ENCODE peak calls at places on chromosomes 5 and 9, in five cellular contexts. B, Q, U, G and M are unnamed samples.

GRCh38 chr5:135973323-135974018 is 18.7 kb upstream of the LECT2 start:
- DNase-seq in B (no peak), Q (peak), U (no peak), G (no peak), M (no peak)

GRCh38 chr9:21974542-21975409 is 19.4 kb downstream of the CDKN2A start:
- DNase-seq in B (peak), Q (peak), U (peak), G (peak), M (peak)

GRCh38 chr9:75385236-75385635 is 296.9 kb downstream of the OSTF1 start:
- DNase-seq in B (no peak), Q (no peak), U (no peak), G (no peak), M (no peak)

GRCh38 chr9:14532716-14533115 is 160.5 kb downstream of the ZDHHC21 start:
- DNase-seq in B (no peak), Q (peak), U (no peak), G (no peak), M (no peak)

GRCh38 chr5:11324521-11325289 is 563.7 kb upstream of the DAP start:
- DNase-seq in B (no peak), Q (no peak), U (no peak), G (no peak), M (no peak)

GRCh38 chr9:116543731-116544400 is 143.2 kb upstream of the TRIM32 start:
- DNase-seq in B (no peak), Q (peak), U (no peak), G (no peak), M (no peak)

GRCh38 chr9:37333288-37333687 is 89.2 kb upstream of the GRHPR start:
- DNase-seq in B (no peak), Q (no peak), U (no peak), G (no peak), M (no peak)

GRCh38 chr5:136420168-136420916 is 55.0 kb upstream of the TRPC7 start:
- DNase-seq in B (no peak), Q (no peak), U (peak), G (no peak), M (peak)

GRCh38 chr5:93915142-93915553 is 173.7 kb upstream of the POU5F2 start:
- DNase-seq in B (no peak), Q (peak), U (no peak), G (peak), M (no peak)

GRCh38 chr5:170552486-170553122 is 48.8 kb downstream of the KCNIP1 start:
- DNase-seq in B (no peak), Q (peak), U (no peak), G (peak), M (no peak)

GRCh38 chr5:135493406-135494180 is 41.4 kb upstream of the TIFAB start:
- DNase-seq in B (no peak), Q (peak), U (no peak), G (peak), M (no peak)

GRCh38 chr5:133962801-133963476 is 5.5 kb downstream of the C5orf15 start:
- DNase-seq in B (no peak), Q (no peak), U (no peak), G (no peak), M (no peak)

GRCh38 chr9:116168231-116168630 is 14.6 kb downstream of the PAPPA start:
- DNase-seq in B (no peak), Q (no peak), U (no peak), G (no peak), M (no peak)

GRCh38 chr9:38025166-38025565 is 43.9 kb downstream of the SHB start:
- DNase-seq in B (no peak), Q (no peak), U (no peak), G (no peak), M (no peak)

GRCh38 chr9:35903049-35903448 is 3.0 kb upstream of the HRCT1 start:
- DNase-seq in B (peak), Q (peak), U (peak), G (peak), M (no peak)

GRCh38 chr5:120655828-120656435 is 191.8 kb downstream of the PRR16 start:
- DNase-seq in B (no peak), Q (no peak), U (no peak), G (peak), M (no peak)

GRCh38 chr9:78133751-78134150 is 102.1 kb upstream of the CEP78 start:
- DNase-seq in B (peak), Q (no peak), U (no peak), G (no peak), M (no peak)

GRCh38 chr5:60960591-60960990 is 15.6 kb downstream of the NDUFAF2 start:
- DNase-seq in B (no peak), Q (peak), U (no peak), G (peak), M (no peak)

GRCh38 chr9:99259231-99259918 is 37.3 kb downstream of the SEC61B start:
- DNase-seq in B (peak), Q (peak), U (no peak), G (no peak), M (no peak)

GRCh38 chr9:122107291-122107805 is 14.2 kb upstream of the TTLL11 start:
- DNase-seq in B (no peak), Q (no peak), U (no peak), G (no peak), M (no peak)

GRCh38 chr5:114055810-114056476 is 305.9 kb upstream of the KCNN2 start:
- DNase-seq in B (no peak), Q (no peak), U (no peak), G (peak), M (no peak)

GRCh38 chr9:108052431-108053080 is 563.0 kb upstream of the KLF4 start:
- DNase-seq in B (no peak), Q (no peak), U (no peak), G (peak), M (no peak)

GRCh38 chr5:174342696-174343095 is 297.2 kb downstream of the NSG2 start:
- DNase-seq in B (no peak), Q (no peak), U (no peak), G (no peak), M (no peak)

GRCh38 chr9:4894076-4894475 is 91.0 kb upstream of the JAK2 start:
- DNase-seq in B (no peak), Q (peak), U (no peak), G (no peak), M (no peak)

GRCh38 chr5:68519135-68519534 is 303.6 kb downstream of the PIK3R1 start:
- DNase-seq in B (no peak), Q (no peak), U (no peak), G (no peak), M (no peak)

GRCh38 chr5:168881427-168882149 is 302.4 kb upstream of the PANK3 start:
- DNase-seq in B (no peak), Q (no peak), U (no peak), G (peak), M (no peak)

GRCh38 chr5:106392766-106393165 is 1278.0 kb downstream of the EFNA5 start:
- DNase-seq in B (no peak), Q (no peak), U (no peak), G (no peak), M (no peak)

GRCh38 chr9:136684799-136685198 is 2.5 kb downstream of the AGPAT2 start:
- DNase-seq in B (no peak), Q (no peak), U (no peak), G (no peak), M (no peak)

GRCh38 chr9:125538092-125538473 is 168.9 kb downstream of the MAPKAP1 start:
- DNase-seq in B (no peak), Q (peak), U (no peak), G (no peak), M (no peak)

GRCh38 chr5:140632366-140633080 is 452 bp downstream of the CD14 start:
- DNase-seq in B (peak), Q (peak), U (no peak), G (no peak), M (no peak)